ENCODE peak calls at places on chromosomes 5 and 9, in seven cellular contexts. M, Z, H, U, G, T and O are unnamed samples.

GRCh38 chr9:106307670-106308069 is 555.3 kb upstream of the ZNF462 start:
- DNase-seq in G (no peak), M (no peak), Z (no peak), U (no peak), T (no peak), H (no peak), O (no peak)

GRCh38 chr5:150637245-150638052 is 3.0 kb upstream of the SYNPO start:
- DNase-seq in M (no peak), G (no peak), Z (no peak), T (no peak), H (no peak), U (no peak), O (peak; percentile 61)

GRCh38 chr9:134141906-134142305 is 6.0 kb downstream of the WDR5 start:
- DNase-seq in Z (no peak), T (no peak), G (no peak), M (no peak), U (no peak), H (no peak), O (no peak)

GRCh38 chr5:180347651-180348050 is 5.5 kb downstream of the GFPT2 start:
- DNase-seq in M (no peak), H (no peak), U (no peak), Z (no peak), G (peak; percentile 48), T (no peak), O (no peak)

GRCh38 chr9:105233836-105234235 is 10.6 kb upstream of the SLC44A1 start:
- DNase-seq in Z (no peak), T (no peak), U (no peak), H (no peak), M (no peak), G (no peak), O (no peak)

GRCh38 chr5:105740242-105740641 is 1930.5 kb downstream of the EFNA5 start:
- DNase-seq in U (no peak), M (no peak), T (no peak), H (no peak), G (no peak), Z (no peak), O (no peak)

GRCh38 chr9:36993933-36994764 is 39.9 kb downstream of the PAX5 start:
- DNase-seq in M (no peak), U (no peak), G (no peak), Z (no peak), H (no peak), T (no peak), O (no peak)

GRCh38 chr9:29349050-29349449 is 1775.8 kb upstream of the C9orf72 start:
- DNase-seq in U (no peak), H (no peak), M (no peak), G (no peak), Z (no peak), T (no peak), O (no peak)

GRCh38 chr5:59609501-59610265 is 283.8 kb downstream of the PDE4D start:
- DNase-seq in T (no peak), H (no peak), M (no peak), Z (no peak), U (no peak), G (no peak), O (no peak)

GRCh38 chr9:125549465-125550215 is 157.4 kb downstream of the MAPKAP1 start:
- DNase-seq in U (peak; percentile 29), T (no peak), M (no peak), Z (no peak), G (peak; percentile 54), H (no peak), O (no peak)

GRCh38 chr9:134045841-134046544 is 20.7 kb downstream of the BRD3OS start:
- DNase-seq in M (no peak), T (no peak), U (no peak), Z (no peak), G (no peak), H (no peak), O (no peak)

GRCh38 chr9:94638335-94639044 is 828 bp downstream of the FBP1 start:
- DNase-seq in Z (no peak), H (no peak), U (no peak), G (no peak), T (no peak), M (no peak), O (no peak)

GRCh38 chr5:75510836-75511434 is 494 bp downstream of the CERT1 start:
- DNase-seq in U (peak; percentile 20), M (peak; percentile 26), T (peak; percentile 27), G (no peak), H (no peak), Z (peak; percentile 79), O (peak; percentile 71)

GRCh38 chr5:142246-142810 is 49.0 kb upstream of the LRRC14B start:
- DNase-seq in G (no peak), H (no peak), U (no peak), Z (no peak), T (no peak), M (no peak), O (no peak)

GRCh38 chr5:3954189-3954588 is 358.6 kb downstream of the IRX1 start:
- DNase-seq in Z (no peak), G (no peak), T (no peak), M (no peak), U (no peak), H (no peak), O (no peak)

GRCh38 chr5:146815423-146815822 is 63.1 kb downstream of the PPP2R2B start:
- DNase-seq in Z (no peak), G (no peak), H (no peak), M (no peak), U (no peak), T (no peak), O (no peak)

GRCh38 chr9:73180373-73180772 is 28.7 kb downstream of the ANXA1 start:
- DNase-seq in Z (no peak), U (no peak), T (no peak), H (no peak), G (no peak), M (no peak), O (no peak)

GRCh38 chr9:85978496-85978895 is 37.5 kb downstream of the NAA35 start:
- DNase-seq in U (no peak), T (no peak), G (no peak), M (no peak), Z (no peak), H (no peak), O (no peak)

GRCh38 chr5:74647096-74647495 is 6.6 kb upstream of the ENC1 start:
- DNase-seq in G (no peak), M (no peak), H (no peak), Z (no peak), U (no peak), T (no peak), O (no peak)

GRCh38 chr9:89428901-89429890 is 68.7 kb downstream of the SEMA4D start:
- DNase-seq in Z (no peak), H (peak; percentile 73), T (peak; percentile 60), M (no peak), G (no peak), U (no peak), O (no peak)

GRCh38 chr5:149345892-149346222 is 558 bp downstream of the GRPEL2 start:
- DNase-seq in Z (no peak), G (no peak), U (no peak), T (no peak), M (no peak), H (peak; percentile 22), O (no peak)

GRCh38 chr9:111348821-111349271 is 18.8 kb upstream of the OR2K2 start:
- DNase-seq in G (no peak), Z (no peak), M (no peak), T (no peak), U (no peak), H (no peak), O (no peak)

GRCh38 chr9:135279385-135279784 is 191.9 kb downstream of the OLFM1 start:
- DNase-seq in Z (no peak), U (no peak), G (no peak), H (no peak), T (no peak), M (no peak), O (no peak)

GRCh38 chr5:1771149-1772065 is 28.2 kb downstream of the MRPL36 start:
- DNase-seq in G (no peak), H (no peak), M (no peak), U (no peak), Z (peak; percentile 29), T (no peak), O (no peak)

GRCh38 chr5:135013947-135014570 is 20.0 kb downstream of the PITX1 start:
- DNase-seq in G (no peak), H (no peak), M (no peak), U (no peak), Z (peak; percentile 79), T (no peak), O (peak; percentile 51)

GRCh38 chr5:41507501-41507900 is 2.9 kb downstream of the PLCXD3 start:
- DNase-seq in H (no peak), Z (no peak), G (no peak), M (no peak), U (no peak), T (no peak), O (no peak)

GRCh38 chr5:53191766-53192165 is 82.2 kb upstream of the MOCS2 start:
- DNase-seq in G (no peak), U (no peak), M (no peak), H (no peak), T (no peak), Z (no peak), O (no peak)

GRCh38 chr9:107175826-107176500 is 107.1 kb upstream of the RAD23B start:
- DNase-seq in T (no peak), G (no peak), Z (no peak), H (no peak), U (peak; percentile 29), M (no peak), O (no peak)

GRCh38 chr5:97094579-97095317 is 47.7 kb downstream of the LIX1 start:
- DNase-seq in T (no peak), Z (no peak), G (no peak), M (no peak), H (no peak), U (no peak), O (no peak)

GRCh38 chr5:122078116-122078865 is at the start of gene LOX:
- DNase-seq in T (no peak), U (peak; percentile 43), Z (peak; percentile 68), M (peak; percentile 31), G (peak; percentile 86), H (no peak), O (peak; percentile 85)

GRCh38 chr5:170312666-170313065 is 15.1 kb upstream of the LCP2 start:
- DNase-seq in M (no peak), Z (no peak), T (peak; percentile 76), G (no peak), U (no peak), H (peak; percentile 39), O (no peak)

GRCh38 chr5:93017854-93018253 is 563.2 kb downstream of the NR2F1-AS1 start:
- DNase-seq in M (no peak), T (no peak), Z (no peak), U (no peak), H (no peak), G (no peak), O (no peak)

GRCh38 chr5:176677209-176677931 is 30.1 kb downstream of the TSPAN17 start:
- DNase-seq in T (no peak), M (no peak), G (no peak), U (no peak), Z (no peak), H (no peak), O (no peak)

GRCh38 chr5:106521701-106522100 is 1149.0 kb downstream of the EFNA5 start:
- DNase-seq in G (no peak), M (no peak), H (no peak), T (no peak), Z (no peak), U (no peak), O (no peak)